ENCODE peak calls at places on chromosomes 12 and 14, in nine cellular contexts. U is OCI-LY7; P is A549; O is upper lobe of right lung; J is cardiac muscle cell; F is CD4-positive, CD25-positive, alpha-beta regulatory T cell; C is CD8-positive, alpha-beta T cell; V is fibroblast of lung; Y is CD8-positive, alpha-beta memory T cell. D is an unnamed sample.
A peak's percentile ranks its signal among the peaks of the same experiment; 100 is the strongest.

GRCh38 chr12:52871291-52871961 is 22.6 kb upstream of the KRT78 start:
- DNase-seq in Y (peak; percentile 14), P (peak; percentile 60), V (peak; percentile 79), U (no peak), O (no peak), C (no peak), F (no peak), J (peak; percentile 64), D (no peak)

GRCh38 chr12:4478933-4479332 is 33.3 kb upstream of the FGF6 start:
- DNase-seq in Y (no peak), P (no peak), F (no peak), V (no peak), O (no peak), C (no peak), J (no peak), U (no peak), D (no peak)

GRCh38 chr12:104929926-104930325 is 28.2 kb downstream of the SLC41A2 start:
- DNase-seq in F (no peak), V (no peak), O (no peak), C (no peak), J (no peak), P (no peak), Y (no peak), U (no peak), D (no peak)

GRCh38 chr14:72420749-72421452 is 473.0 kb downstream of the DPF3 start:
- DNase-seq in Y (peak; percentile 46), U (peak; percentile 50), J (peak; percentile 64), F (peak; percentile 64), V (peak; percentile 44), O (peak; percentile 81), P (peak; percentile 28), C (peak; percentile 52), D (peak; percentile 63)

GRCh38 chr12:124525927-124526692 is 41.3 kb downstream of the NCOR2 start:
- DNase-seq in Y (no peak), C (no peak), O (no peak), J (no peak), P (no peak), F (no peak), U (no peak), V (no peak), D (peak; percentile 20)

GRCh38 chr12:109540526-109541411 is 32.5 kb downstream of the MMAB start:
- DNase-seq in U (no peak), F (no peak), J (no peak), Y (no peak), V (no peak), O (no peak), P (no peak), C (no peak), D (no peak)

GRCh38 chr12:65803253-65803652 is 21.0 kb upstream of the HMGA2 start:
- DNase-seq in U (no peak), C (no peak), P (no peak), O (no peak), F (no peak), J (no peak), Y (no peak), V (no peak), D (no peak)

GRCh38 chr12:69998922-69999321 is 173.9 kb downstream of the MYRFL start:
- DNase-seq in V (no peak), J (no peak), U (no peak), F (no peak), P (no peak), C (no peak), Y (no peak), O (no peak), D (no peak)

GRCh38 chr14:104221071-104221625 is 82.8 kb downstream of the KIF26A start:
- DNase-seq in Y (no peak), U (no peak), C (no peak), J (no peak), O (no peak), P (no peak), F (no peak), V (no peak), D (no peak)

GRCh38 chr12:75852143-75852542 is 179.4 kb downstream of the PHLDA1 start:
- DNase-seq in J (no peak), O (no peak), P (no peak), F (no peak), U (no peak), C (no peak), V (peak; percentile 54), Y (no peak), D (no peak)

GRCh38 chr12:103930787-103931536 is 752 bp downstream of the HSP90B1 start:
- DNase-seq in O (peak; percentile 69), U (peak; percentile 68), J (peak; percentile 54), C (peak; percentile 3), V (peak; percentile 32), F (peak; percentile 43), Y (peak; percentile 2), P (no peak), D (peak; percentile 12)

GRCh38 chr14:77110286-77110685 is 12.2 kb downstream of the CIPC start:
- DNase-seq in V (no peak), Y (no peak), U (no peak), O (no peak), C (no peak), P (no peak), J (no peak), F (no peak), D (no peak)

GRCh38 chr14:51442513-51443175 is 202.6 kb downstream of the TMX1 start:
- DNase-seq in P (peak; percentile 33), U (no peak), Y (no peak), C (no peak), F (no peak), V (peak; percentile 99), O (no peak), J (peak; percentile 97), D (no peak)

GRCh38 chr14:102777711-102778615 is 714 bp downstream of the TRAF3 start:
- DNase-seq in C (no peak), U (peak; percentile 19), J (peak; percentile 38), Y (peak; percentile 6), P (no peak), F (peak; percentile 64), O (peak; percentile 71), V (peak; percentile 49), D (peak; percentile 51)

GRCh38 chr14:95222151-95222631 is 64.9 kb upstream of the DICER1 start:
- DNase-seq in U (no peak), J (peak; percentile 35), O (no peak), C (no peak), V (peak; percentile 82), P (no peak), Y (no peak), F (no peak), D (no peak)

GRCh38 chr14:54148251-54148650 is 191.6 kb upstream of the BMP4 start:
- DNase-seq in U (no peak), P (no peak), F (no peak), V (peak; percentile 63), O (no peak), J (no peak), C (no peak), Y (no peak), D (no peak)

DNA sequence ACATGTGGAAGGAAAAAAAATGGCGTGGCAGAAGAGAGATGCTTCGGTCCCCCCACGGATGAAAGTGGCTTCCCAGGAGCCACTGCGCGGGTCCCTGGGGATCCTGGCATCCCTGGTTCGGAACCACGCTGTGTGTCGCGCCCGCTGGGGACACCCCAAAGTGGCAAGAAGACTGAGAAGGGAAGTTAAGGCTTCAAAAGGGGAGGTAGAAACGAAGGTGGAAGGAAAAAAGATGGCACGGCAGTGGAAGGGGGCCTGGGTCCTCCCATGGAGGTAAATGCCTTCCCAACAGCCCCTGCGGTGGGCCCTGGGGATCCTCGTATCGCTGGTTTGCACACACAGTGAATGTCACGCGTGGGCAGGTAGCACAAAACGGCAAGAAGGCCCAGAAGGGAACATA is 281.7 kb downstream of the ALG10 start:
- DNase-seq in J (no peak), C (no peak), O (no peak), Y (no peak), P (no peak), U (no peak), V (no peak), F (no peak), D (no peak)
- H3K9me3 ChIP-seq in J (no peaks in the 10 kb centered on the region), C (no peaks in the 10 kb centered on the region), O (no peaks in the 10 kb centered on the region), Y (no peaks in the 10 kb centered on the region), P (no peaks in the 10 kb centered on the region), U (peaks cover 4% of the 10 kb centered on the region), V (no peaks in the 10 kb centered on the region), F (peaks cover 82% of the 10 kb centered on the region), D (no peaks in the 10 kb centered on the region)

GRCh38 chr12:16019131-16019530 is 108.0 kb downstream of the DERA start:
- DNase-seq in P (no peak), J (no peak), Y (no peak), C (no peak), F (no peak), V (peak; percentile 68), O (no peak), U (no peak), D (no peak)

GRCh38 chr12:16021026-16021425 is 109.9 kb downstream of the DERA start:
- DNase-seq in F (no peak), O (no peak), Y (no peak), V (no peak), J (no peak), C (no peak), P (no peak), U (no peak), D (no peak)

GRCh38 chr12:16016748-16017147 is 105.6 kb downstream of the DERA start:
- DNase-seq in O (no peak), Y (no peak), C (no peak), P (no peak), J (no peak), U (no peak), F (no peak), V (no peak), D (no peak)

GRCh38 chr12:16020034-16020433 is 108.9 kb downstream of the DERA start:
- DNase-seq in O (no peak), U (no peak), F (no peak), J (no peak), V (no peak), Y (no peak), P (no peak), C (no peak), D (no peak)

GRCh38 chr12:16021666-16022065 is 110.5 kb downstream of the DERA start:
- DNase-seq in J (no peak), C (no peak), P (no peak), Y (no peak), U (no peak), V (no peak), O (no peak), F (no peak), D (no peak)
- H3K27ac ChIP-seq in J (no peak overlapping the region), C (no peak overlapping the region), P (no peak overlapping the region), Y (no peak overlapping the region), U (no peak overlapping the region), V (no peak overlapping the region), O (no peak overlapping the region), F (no peak overlapping the region), D (no peak overlapping the region)

GRCh38 chr12:72269491-72269890 is 2.7 kb upstream of the TRHDE start:
- DNase-seq in J (no peak), P (no peak), V (peak; percentile 40), C (no peak), F (no peak), U (no peak), Y (no peak), O (no peak), D (no peak)
- H3K4me3 ChIP-seq in J (no peak overlapping the region), P (no peak overlapping the region), V (peak overlapping the region; percentile 72), C (no peak overlapping the region), F (no peak overlapping the region), U (no peak overlapping the region), Y (no peak overlapping the region), O (no peak overlapping the region), D (no peak overlapping the region)

DNA sequence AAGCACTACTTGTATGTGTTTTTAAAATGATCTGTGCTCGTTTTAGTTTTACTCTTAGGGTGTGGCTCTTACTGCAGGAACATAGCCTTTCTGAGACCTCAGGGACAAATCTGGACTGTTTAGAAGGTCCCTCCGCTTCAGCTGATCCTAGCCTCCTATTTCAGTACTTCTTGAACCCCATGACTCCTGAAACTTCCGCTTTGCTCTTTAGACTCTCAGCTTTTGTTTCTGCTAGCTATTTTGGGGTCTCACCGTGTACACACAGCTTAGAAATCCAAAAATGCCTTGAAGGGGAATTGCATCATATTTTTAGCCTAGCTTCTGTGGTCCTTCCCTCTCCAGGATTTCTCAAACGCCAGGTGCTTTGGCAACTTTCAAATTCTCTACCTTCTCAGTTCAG is 8.3 kb downstream of the OR11G2 start:
- DNase-seq in U (no peak), F (no peak), P (no peak), O (no peak), V (no peak), Y (no peak), C (no peak), J (no peak), D (no peak)
- H3K9me3 ChIP-seq in U (no peaks in the 10 kb centered on the region), F (no peaks in the 10 kb centered on the region), P (no peaks in the 10 kb centered on the region), O (no peaks in the 10 kb centered on the region), V (no peaks in the 10 kb centered on the region), Y (no peaks in the 10 kb centered on the region), C (no peaks in the 10 kb centered on the region), J (no peaks in the 10 kb centered on the region), D (no peaks in the 10 kb centered on the region)